ENCODE peak calls at places on chromosomes 16 and 17, in five cellular contexts. R is GM12878, W is K562, A is H1, S is HepG2. Y is an unnamed sample.

GRCh38 chr16:88588754-88589153 is 18.6 kb downstream of the ZC3H18 start:
- DNase-seq in R (no peak), W (no peak), A (no peak), S (no peak), Y (no peak)

GRCh38 chr16:67395458-67396158 is 2.3 kb upstream of the TPPP3 start:
- DNase-seq in A (no peak), S (no peak), W (no peak), R (no peak), Y (no peak)

GRCh38 chr16:53754938-53755910 is 51.3 kb downstream of the FTO start:
- DNase-seq in R (no peak), S (no peak), A (no peak), W (peak; percentile 58), Y (no peak)

GRCh38 chr16:76749780-76750375 is 441.1 kb upstream of the MON1B start:
- DNase-seq in S (no peak), W (no peak), R (no peak), A (no peak), Y (no peak)

GRCh38 chr16:28937222-28937876 is 5.6 kb downstream of the CD19 start:
- DNase-seq in A (no peak), S (no peak), R (no peak), W (no peak), Y (no peak)

GRCh38 chr17:47188266-47188665 is 829 bp downstream of the CDC27 start:
- DNase-seq in A (no peak), W (no peak), S (no peak), R (no peak), Y (no peak)

GRCh38 chr17:46191332-46192210 is 1.7 kb downstream of the KANSL1 start:
- DNase-seq in R (no peak), S (peak; percentile 58), A (no peak), W (peak; percentile 82), Y (no peak)

GRCh38 chr17:46123607-46124006 is 69.6 kb downstream of the KANSL1 start:
- DNase-seq in W (no peak), S (no peak), R (no peak), A (no peak), Y (no peak)

GRCh38 chr17:26775219-26775822 is 518.6 kb upstream of the WSB1 start:
- DNase-seq in R (no peak), W (no peak), S (no peak), A (no peak), Y (no peak)

GRCh38 chr16:27330542-27330941 is 16.8 kb downstream of the IL4R start:
- DNase-seq in S (no peak), W (no peak), A (no peak), R (no peak), Y (no peak)

GRCh38 chr16:85245307-85246172 is 133.3 kb upstream of the CIBAR2 start:
- DNase-seq in A (peak; percentile 82), W (peak; percentile 81), S (peak; percentile 51), R (no peak), Y (peak; percentile 57)

GRCh38 chr16:86306811-86307517 is 203.4 kb upstream of the FOXF1 start:
- DNase-seq in R (no peak), W (no peak), S (no peak), A (no peak), Y (no peak)

GRCh38 chr17:77602062-77602746 is 356.3 kb upstream of the TNRC6C start:
- DNase-seq in R (no peak), A (peak; percentile 38), W (no peak), S (no peak), Y (no peak)

GRCh38 chr17:77425791-77426641 is 285.2 kb downstream of the SEC14L1 start:
- DNase-seq in W (peak; percentile 82), S (no peak), A (no peak), R (no peak), Y (no peak)

GRCh38 chr16:79485020-79485419 is 115.5 kb downstream of the MAF start:
- DNase-seq in S (no peak), R (no peak), A (no peak), W (no peak), Y (no peak)

GRCh38 chr17:67617304-67617899 is 100.3 kb upstream of the NOL11 start:
- DNase-seq in A (no peak), S (no peak), W (no peak), R (no peak), Y (no peak)

GRCh38 chr17:9021158-9021984 is at the start of gene NTN1:
- DNase-seq in W (no peak), A (peak; percentile 77), S (no peak), R (no peak), Y (no peak)

GRCh38 chr16:21167929-21168602 is 9.6 kb downstream of the LDAF1 start:
- DNase-seq in R (no peak), A (no peak), W (no peak), S (no peak), Y (no peak)

GRCh38 chr16:49095539-49095938 is 186.1 kb downstream of the CBLN1 start:
- DNase-seq in S (no peak), W (no peak), R (no peak), A (no peak), Y (no peak)

GRCh38 chr16:16036359-16036792 is 87.0 kb downstream of the ABCC1 start:
- DNase-seq in S (no peak), R (no peak), A (no peak), W (no peak), Y (no peak)

GRCh38 chr16:24972608-24973220 is 42.5 kb downstream of the ARHGAP17 start:
- DNase-seq in S (no peak), R (no peak), W (no peak), A (no peak), Y (no peak)

GRCh38 chr17:61410555-61411089 is 11.0 kb downstream of the TBX2 start:
- DNase-seq in S (no peak), W (no peak), A (peak; percentile 91), R (no peak), Y (no peak)

GRCh38 chr16:72856797-72857196 is 191.1 kb downstream of the ZFHX3 start:
- DNase-seq in R (no peak), S (peak; percentile 53), W (no peak), A (peak; percentile 71), Y (no peak)

GRCh38 chr17:41478240-41478639 is 2.7 kb downstream of the KRT35 start:
- DNase-seq in W (no peak), S (no peak), A (no peak), R (no peak), Y (no peak)

GRCh38 chr16:88534731-88535141 is 35.5 kb upstream of the ZC3H18 start:
- DNase-seq in A (no peak), R (no peak), S (no peak), W (no peak), Y (peak; percentile 24)

GRCh38 chr16:89185062-89185751 is 13.7 kb downstream of the CDH15 start:
- DNase-seq in S (no peak), R (no peak), W (no peak), A (peak; percentile 55), Y (no peak)

GRCh38 chr16:13961099-13961811 is 41.3 kb downstream of the ERCC4 start:
- DNase-seq in A (no peak), W (peak; percentile 52), R (no peak), S (peak; percentile 56), Y (no peak)
- TF ChIP-seq ATF3 in A (no peak), W (no peak), R (no peak), S (no peak), Y (no peak)

DNA sequence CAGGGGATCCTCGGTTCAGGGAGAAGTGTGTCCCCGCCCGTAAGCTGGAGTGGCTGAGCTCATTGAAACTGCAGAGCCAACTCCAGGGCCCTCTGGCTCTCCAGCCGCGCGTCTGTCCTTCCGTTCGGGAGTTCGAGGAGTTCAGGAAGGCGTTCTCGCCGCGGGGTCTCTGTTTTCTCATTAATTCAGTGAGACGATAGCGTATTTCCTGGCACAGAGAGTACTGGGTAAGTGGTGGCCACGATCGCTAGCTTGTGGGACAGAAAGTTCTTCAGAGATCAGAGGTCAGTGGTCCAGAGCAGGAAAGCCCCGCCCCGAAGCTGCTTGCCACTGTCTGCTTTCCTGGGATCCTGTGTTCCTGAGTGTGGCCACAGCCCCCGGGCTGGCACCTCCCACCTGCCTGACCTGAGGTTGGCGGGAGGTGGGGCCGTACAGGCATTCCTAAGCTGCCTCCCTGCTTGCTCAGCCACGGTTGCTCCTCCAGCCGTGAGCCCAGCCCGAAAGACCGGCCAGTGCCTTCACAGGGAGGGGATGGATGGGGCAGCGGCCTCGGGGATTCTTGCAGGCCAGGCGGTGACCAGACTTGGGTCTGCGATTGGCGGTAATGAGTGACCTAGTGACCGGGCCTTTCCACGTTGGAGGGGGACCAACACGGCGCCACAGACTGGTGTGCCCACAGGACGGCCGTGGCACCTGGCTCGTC is 8.9 kb downstream of the BAIAP2 start:
- DNase-seq in S (peak; percentile 94), R (no peak), A (no peak), W (no peak), Y (peak; percentile 71)
- H3K4me2 ChIP-seq in S (peak overlapping the region; percentile 95), R (no peak overlapping the region), A (no peak overlapping the region), W (no peak overlapping the region), Y (peak overlapping the region; percentile 72)

DNA sequence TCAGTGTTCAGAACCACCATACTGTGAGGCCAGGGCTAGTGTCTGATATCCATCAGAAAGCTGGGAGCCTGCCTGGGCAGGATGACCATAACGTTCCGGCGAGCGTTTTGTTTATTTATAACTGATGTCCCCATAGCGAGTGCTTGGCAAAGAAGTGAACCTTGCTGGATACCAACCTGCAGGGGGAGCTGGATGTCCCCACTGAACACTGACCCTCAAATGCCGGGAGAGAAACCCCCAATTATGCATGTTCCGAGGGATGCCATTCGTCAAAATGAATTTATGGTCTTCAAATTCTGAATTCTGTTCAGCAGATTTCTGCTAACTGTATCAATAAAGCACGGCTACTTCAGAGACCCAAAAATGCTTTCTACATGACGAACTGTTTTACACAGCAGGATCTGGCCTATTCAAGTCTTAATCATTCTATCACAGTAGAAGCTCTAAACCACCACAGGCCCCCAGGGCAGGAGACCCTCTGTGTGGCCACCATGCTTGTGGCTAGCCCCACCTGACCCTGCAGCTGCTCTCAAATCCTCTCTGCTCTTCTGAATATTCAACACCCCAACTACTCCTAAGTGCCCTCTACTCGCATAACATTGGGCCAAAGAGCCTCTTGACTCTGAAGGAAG is 15.2 kb downstream of the MED24 start:
- DNase-seq in W (peak; percentile 49), A (peak; percentile 64), S (peak; percentile 79), R (no peak), Y (peak; percentile 37)
- TF ChIP-seq ATF3 in W (no peak), A (no peak), S (no peak), R (no peak), Y (no peak)

GRCh38 chr16:71343078-71343477 is 15.4 kb upstream of the CALB2 start:
- DNase-seq in W (no peak), A (no peak), S (no peak), R (no peak), Y (no peak)

GRCh38 chr16:71347146-71347545 is 11.4 kb upstream of the CALB2 start:
- DNase-seq in R (no peak), S (no peak), W (no peak), A (no peak), Y (no peak)

GRCh38 chr16:71341881-71342280 is 16.6 kb upstream of the CALB2 start:
- DNase-seq in S (no peak), A (no peak), W (no peak), R (no peak), Y (no peak)

GRCh38 chr16:71345031-71345430 is 13.5 kb upstream of the CALB2 start:
- DNase-seq in W (no peak), A (no peak), R (no peak), S (no peak), Y (no peak)

GRCh38 chr16:71344315-71344905 is 14.1 kb upstream of the CALB2 start:
- DNase-seq in S (no peak), A (no peak), W (no peak), R (no peak), Y (no peak)
- H3K4me2 ChIP-seq in S (no peak overlapping the region), A (no peak overlapping the region), W (no peak overlapping the region), R (no peak overlapping the region), Y (no peak overlapping the region)

GRCh38 chr17:57889892-57890856 is 40.3 kb upstream of the MRPS23 start:
- DNase-seq in R (no peak), S (no peak), W (no peak), A (no peak), Y (peak; percentile 67)
- TF ChIP-seq ATF3 in R (no peak), S (no peak), W (no peak), A (no peak), Y (no peak)

Y was measured in HCT116.